ENCODE peak calls at places on chromosomes 12 and 14, in ten cellular contexts. One of them, this sample, is unnamed.

GRCh38 chr12:109685574-109686447 is 27.8 kb upstream of the FAM222A start:
- DNase-seq in AG09309: no peak
- DNase-seq in HFFc6: no peak
- DNase-seq in EL: no peak
- DNase-seq in activated effector memory CD4-positive, alpha-beta T cell treated with anti-CD3 and anti-CD28 coated beads, Interleukin-2, amount 50 U/mL, for 16 hours: no peak
- DNase-seq in CD8-positive, alpha-beta memory T cell: no peak
- DNase-seq in posterior cingulate gyrus: no peak
- DNase-seq in epithelial cell of esophagus: no peak
- DNase-seq in NCI-H2081: no peak
- DNase-seq in naive thymus-derived CD4-positive, alpha-beta T cell: no peak
- DNase-seq in this sample: no peak

GRCh38 chr14:77037886-77038511 is 9.5 kb upstream of the IRF2BPL start:
- DNase-seq in NCI-H2081: no peak
- DNase-seq in activated effector memory CD4-positive, alpha-beta T cell treated with anti-CD3 and anti-CD28 coated beads, Interleukin-2, amount 50 U/mL, for 16 hours: peak; percentile 85
- DNase-seq in naive thymus-derived CD4-positive, alpha-beta T cell: no peak
- DNase-seq in CD8-positive, alpha-beta memory T cell: no peak
- DNase-seq in posterior cingulate gyrus: no peak
- DNase-seq in EL: peak; percentile 65
- DNase-seq in HFFc6: peak; percentile 36
- DNase-seq in AG09309: no peak
- DNase-seq in epithelial cell of esophagus: no peak
- DNase-seq in this sample: peak; percentile 77

GRCh38 chr12:47024463-47024862 is 55.0 kb upstream of the PCED1B start:
- DNase-seq in CD8-positive, alpha-beta memory T cell: no peak
- DNase-seq in activated effector memory CD4-positive, alpha-beta T cell treated with anti-CD3 and anti-CD28 coated beads, Interleukin-2, amount 50 U/mL, for 16 hours: no peak
- DNase-seq in EL: no peak
- DNase-seq in epithelial cell of esophagus: no peak
- DNase-seq in NCI-H2081: no peak
- DNase-seq in HFFc6: no peak
- DNase-seq in naive thymus-derived CD4-positive, alpha-beta T cell: no peak
- DNase-seq in AG09309: no peak
- DNase-seq in posterior cingulate gyrus: no peak
- DNase-seq in this sample: no peak

GRCh38 chr12:40898505-40898904 is 206.3 kb downstream of the CNTN1 start:
- DNase-seq in AG09309: no peak
- DNase-seq in naive thymus-derived CD4-positive, alpha-beta T cell: no peak
- DNase-seq in posterior cingulate gyrus: no peak
- DNase-seq in HFFc6: no peak
- DNase-seq in CD8-positive, alpha-beta memory T cell: no peak
- DNase-seq in epithelial cell of esophagus: no peak
- DNase-seq in EL: no peak
- DNase-seq in activated effector memory CD4-positive, alpha-beta T cell treated with anti-CD3 and anti-CD28 coated beads, Interleukin-2, amount 50 U/mL, for 16 hours: no peak
- DNase-seq in NCI-H2081: no peak
- DNase-seq in this sample: no peak

GRCh38 chr12:117035287-117035686 is 63.9 kb downstream of the TESC start:
- DNase-seq in epithelial cell of esophagus: no peak
- DNase-seq in naive thymus-derived CD4-positive, alpha-beta T cell: no peak
- DNase-seq in EL: no peak
- DNase-seq in CD8-positive, alpha-beta memory T cell: no peak
- DNase-seq in activated effector memory CD4-positive, alpha-beta T cell treated with anti-CD3 and anti-CD28 coated beads, Interleukin-2, amount 50 U/mL, for 16 hours: no peak
- DNase-seq in NCI-H2081: no peak
- DNase-seq in HFFc6: no peak
- DNase-seq in AG09309: no peak
- DNase-seq in posterior cingulate gyrus: no peak
- DNase-seq in this sample: no peak

GRCh38 chr12:46517579-46517962 is 145.0 kb upstream of the SLC38A2 start:
- DNase-seq in AG09309: no peak
- DNase-seq in activated effector memory CD4-positive, alpha-beta T cell treated with anti-CD3 and anti-CD28 coated beads, Interleukin-2, amount 50 U/mL, for 16 hours: no peak
- DNase-seq in CD8-positive, alpha-beta memory T cell: no peak
- DNase-seq in EL: no peak
- DNase-seq in posterior cingulate gyrus: no peak
- DNase-seq in HFFc6: no peak
- DNase-seq in NCI-H2081: no peak
- DNase-seq in epithelial cell of esophagus: no peak
- DNase-seq in naive thymus-derived CD4-positive, alpha-beta T cell: no peak
- DNase-seq in this sample: no peak

GRCh38 chr12:132550014-132550802 is 60.2 kb downstream of the LRCOL1 start:
- DNase-seq in posterior cingulate gyrus: no peak
- DNase-seq in CD8-positive, alpha-beta memory T cell: no peak
- DNase-seq in EL: no peak
- DNase-seq in naive thymus-derived CD4-positive, alpha-beta T cell: no peak
- DNase-seq in HFFc6: no peak
- DNase-seq in NCI-H2081: no peak
- DNase-seq in AG09309: no peak
- DNase-seq in epithelial cell of esophagus: no peak
- DNase-seq in activated effector memory CD4-positive, alpha-beta T cell treated with anti-CD3 and anti-CD28 coated beads, Interleukin-2, amount 50 U/mL, for 16 hours: no peak
- DNase-seq in this sample: no peak

GRCh38 chr14:105418269-105419054 is 1.2 kb upstream of the MTA1 start:
- DNase-seq in NCI-H2081: no peak
- DNase-seq in EL: no peak
- DNase-seq in epithelial cell of esophagus: no peak
- DNase-seq in CD8-positive, alpha-beta memory T cell: no peak
- DNase-seq in AG09309: no peak
- DNase-seq in naive thymus-derived CD4-positive, alpha-beta T cell: no peak
- DNase-seq in HFFc6: no peak
- DNase-seq in posterior cingulate gyrus: no peak
- DNase-seq in activated effector memory CD4-positive, alpha-beta T cell treated with anti-CD3 and anti-CD28 coated beads, Interleukin-2, amount 50 U/mL, for 16 hours: no peak
- DNase-seq in this sample: no peak

GRCh38 chr14:58871972-58872530 is 234.3 kb downstream of the DACT1 start:
- DNase-seq in EL: peak; percentile 35
- DNase-seq in AG09309: no peak
- DNase-seq in posterior cingulate gyrus: no peak
- DNase-seq in NCI-H2081: no peak
- DNase-seq in epithelial cell of esophagus: no peak
- DNase-seq in CD8-positive, alpha-beta memory T cell: no peak
- DNase-seq in naive thymus-derived CD4-positive, alpha-beta T cell: no peak
- DNase-seq in activated effector memory CD4-positive, alpha-beta T cell treated with anti-CD3 and anti-CD28 coated beads, Interleukin-2, amount 50 U/mL, for 16 hours: no peak
- DNase-seq in HFFc6: no peak
- DNase-seq in this sample: no peak

GRCh38 chr14:99191663-99192621 is 80.1 kb downstream of the BCL11B start:
- DNase-seq in NCI-H2081: no peak
- DNase-seq in activated effector memory CD4-positive, alpha-beta T cell treated with anti-CD3 and anti-CD28 coated beads, Interleukin-2, amount 50 U/mL, for 16 hours: peak; percentile 80
- DNase-seq in AG09309: no peak
- DNase-seq in CD8-positive, alpha-beta memory T cell: peak; percentile 80
- DNase-seq in EL: peak; percentile 6
- DNase-seq in epithelial cell of esophagus: peak; percentile 56
- DNase-seq in HFFc6: peak; percentile 10
- DNase-seq in naive thymus-derived CD4-positive, alpha-beta T cell: peak; percentile 74
- DNase-seq in posterior cingulate gyrus: peak; percentile 43
- DNase-seq in this sample: peak; percentile 4

GRCh38 chr14:105050551-105050897 is 14.7 kb downstream of the GPR132 start:
- DNase-seq in NCI-H2081: peak; percentile 51
- DNase-seq in HFFc6: peak; percentile 39
- DNase-seq in EL: peak; percentile 67
- DNase-seq in CD8-positive, alpha-beta memory T cell: no peak
- DNase-seq in posterior cingulate gyrus: no peak
- DNase-seq in naive thymus-derived CD4-positive, alpha-beta T cell: no peak
- DNase-seq in AG09309: no peak
- DNase-seq in activated effector memory CD4-positive, alpha-beta T cell treated with anti-CD3 and anti-CD28 coated beads, Interleukin-2, amount 50 U/mL, for 16 hours: no peak
- DNase-seq in epithelial cell of esophagus: peak; percentile 71
- DNase-seq in this sample: peak; percentile 73

GRCh38 chr14:48429512-48429911 is 754.1 kb upstream of the MDGA2 start:
- DNase-seq in CD8-positive, alpha-beta memory T cell: no peak
- DNase-seq in HFFc6: no peak
- DNase-seq in AG09309: no peak
- DNase-seq in posterior cingulate gyrus: no peak
- DNase-seq in naive thymus-derived CD4-positive, alpha-beta T cell: no peak
- DNase-seq in epithelial cell of esophagus: no peak
- DNase-seq in EL: no peak
- DNase-seq in NCI-H2081: no peak
- DNase-seq in activated effector memory CD4-positive, alpha-beta T cell treated with anti-CD3 and anti-CD28 coated beads, Interleukin-2, amount 50 U/mL, for 16 hours: no peak
- DNase-seq in this sample: no peak

GRCh38 chr14:105201928-105202513 is 20.9 kb upstream of the NUDT14 start:
- DNase-seq in epithelial cell of esophagus: no peak
- DNase-seq in EL: no peak
- DNase-seq in AG09309: no peak
- DNase-seq in activated effector memory CD4-positive, alpha-beta T cell treated with anti-CD3 and anti-CD28 coated beads, Interleukin-2, amount 50 U/mL, for 16 hours: peak; percentile 73
- DNase-seq in HFFc6: no peak
- DNase-seq in CD8-positive, alpha-beta memory T cell: no peak
- DNase-seq in naive thymus-derived CD4-positive, alpha-beta T cell: no peak
- DNase-seq in posterior cingulate gyrus: no peak
- DNase-seq in NCI-H2081: no peak
- DNase-seq in this sample: no peak

GRCh38 chr12:29552324-29552927 is 54.9 kb upstream of the OVCH1 start:
- DNase-seq in activated effector memory CD4-positive, alpha-beta T cell treated with anti-CD3 and anti-CD28 coated beads, Interleukin-2, amount 50 U/mL, for 16 hours: peak; percentile 84
- DNase-seq in HFFc6: peak; percentile 23
- DNase-seq in posterior cingulate gyrus: peak; percentile 64
- DNase-seq in EL: peak; percentile 31
- DNase-seq in naive thymus-derived CD4-positive, alpha-beta T cell: peak; percentile 41
- DNase-seq in NCI-H2081: peak; percentile 23
- DNase-seq in CD8-positive, alpha-beta memory T cell: peak; percentile 33
- DNase-seq in AG09309: no peak
- DNase-seq in epithelial cell of esophagus: peak; percentile 66
- DNase-seq in this sample: peak; percentile 2

GRCh38 chr12:10310926-10311705 is 3.4 kb downstream of the KLRD1 start:
- DNase-seq in HFFc6: no peak
- DNase-seq in EL: no peak
- DNase-seq in NCI-H2081: no peak
- DNase-seq in posterior cingulate gyrus: no peak
- DNase-seq in naive thymus-derived CD4-positive, alpha-beta T cell: no peak
- DNase-seq in epithelial cell of esophagus: peak; percentile 58
- DNase-seq in CD8-positive, alpha-beta memory T cell: no peak
- DNase-seq in AG09309: no peak
- DNase-seq in activated effector memory CD4-positive, alpha-beta T cell treated with anti-CD3 and anti-CD28 coated beads, Interleukin-2, amount 50 U/mL, for 16 hours: no peak
- DNase-seq in this sample: no peak

GRCh38 chr12:51533799-51534198 is 57.2 kb upstream of the SCN8A start:
- DNase-seq in activated effector memory CD4-positive, alpha-beta T cell treated with anti-CD3 and anti-CD28 coated beads, Interleukin-2, amount 50 U/mL, for 16 hours: no peak
- DNase-seq in posterior cingulate gyrus: no peak
- DNase-seq in EL: no peak
- DNase-seq in NCI-H2081: no peak
- DNase-seq in HFFc6: no peak
- DNase-seq in CD8-positive, alpha-beta memory T cell: no peak
- DNase-seq in naive thymus-derived CD4-positive, alpha-beta T cell: no peak
- DNase-seq in epithelial cell of esophagus: no peak
- DNase-seq in AG09309: no peak
- DNase-seq in this sample: peak; percentile 51

GRCh38 chr14:56953884-56954283 is 143.6 kb upstream of the OTX2 start:
- DNase-seq in EL: no peak
- DNase-seq in AG09309: no peak
- DNase-seq in HFFc6: no peak
- DNase-seq in posterior cingulate gyrus: no peak
- DNase-seq in CD8-positive, alpha-beta memory T cell: no peak
- DNase-seq in NCI-H2081: no peak
- DNase-seq in epithelial cell of esophagus: no peak
- DNase-seq in activated effector memory CD4-positive, alpha-beta T cell treated with anti-CD3 and anti-CD28 coated beads, Interleukin-2, amount 50 U/mL, for 16 hours: no peak
- DNase-seq in naive thymus-derived CD4-positive, alpha-beta T cell: no peak
- DNase-seq in this sample: no peak

GRCh38 chr14:99484106-99484505 is 2.9 kb downstream of the CCNK start:
- DNase-seq in HFFc6: no peak
- DNase-seq in AG09309: no peak
- DNase-seq in EL: no peak
- DNase-seq in activated effector memory CD4-positive, alpha-beta T cell treated with anti-CD3 and anti-CD28 coated beads, Interleukin-2, amount 50 U/mL, for 16 hours: no peak
- DNase-seq in epithelial cell of esophagus: peak; percentile 78
- DNase-seq in naive thymus-derived CD4-positive, alpha-beta T cell: no peak
- DNase-seq in CD8-positive, alpha-beta memory T cell: no peak
- DNase-seq in NCI-H2081: no peak
- DNase-seq in posterior cingulate gyrus: no peak
- DNase-seq in this sample: no peak

GRCh38 chr14:64217318-64217717 is 76.9 kb downstream of the ESR2 start:
- DNase-seq in NCI-H2081: no peak
- DNase-seq in AG09309: no peak
- DNase-seq in posterior cingulate gyrus: no peak
- DNase-seq in activated effector memory CD4-positive, alpha-beta T cell treated with anti-CD3 and anti-CD28 coated beads, Interleukin-2, amount 50 U/mL, for 16 hours: no peak
- DNase-seq in HFFc6: no peak
- DNase-seq in CD8-positive, alpha-beta memory T cell: no peak
- DNase-seq in EL: no peak
- DNase-seq in naive thymus-derived CD4-positive, alpha-beta T cell: no peak
- DNase-seq in epithelial cell of esophagus: peak; percentile 76
- DNase-seq in this sample: no peak

GRCh38 chr14:91985008-91985407 is 37.5 kb upstream of the FBLN5 start:
- DNase-seq in posterior cingulate gyrus: no peak
- DNase-seq in EL: peak; percentile 66
- DNase-seq in epithelial cell of esophagus: peak; percentile 14
- DNase-seq in activated effector memory CD4-positive, alpha-beta T cell treated with anti-CD3 and anti-CD28 coated beads, Interleukin-2, amount 50 U/mL, for 16 hours: no peak
- DNase-seq in NCI-H2081: no peak
- DNase-seq in AG09309: no peak
- DNase-seq in CD8-positive, alpha-beta memory T cell: no peak
- DNase-seq in naive thymus-derived CD4-positive, alpha-beta T cell: no peak
- DNase-seq in HFFc6: peak; percentile 46
- DNase-seq in this sample: peak; percentile 85

GRCh38 chr12:113040722-113041168 is 15.8 kb upstream of the DTX1 start:
- DNase-seq in activated effector memory CD4-positive, alpha-beta T cell treated with anti-CD3 and anti-CD28 coated beads, Interleukin-2, amount 50 U/mL, for 16 hours: no peak
- DNase-seq in HFFc6: peak; percentile 46
- DNase-seq in posterior cingulate gyrus: no peak
- DNase-seq in NCI-H2081: no peak
- DNase-seq in EL: peak; percentile 84
- DNase-seq in epithelial cell of esophagus: peak; percentile 97
- DNase-seq in naive thymus-derived CD4-positive, alpha-beta T cell: no peak
- DNase-seq in AG09309: peak; percentile 72
- DNase-seq in CD8-positive, alpha-beta memory T cell: no peak
- DNase-seq in this sample: peak; percentile 96

GRCh38 chr14:24849471-24849870 is 200.5 kb downstream of the STXBP6 start:
- DNase-seq in NCI-H2081: no peak
- DNase-seq in epithelial cell of esophagus: no peak
- DNase-seq in posterior cingulate gyrus: no peak
- DNase-seq in naive thymus-derived CD4-positive, alpha-beta T cell: no peak
- DNase-seq in HFFc6: peak; percentile 68
- DNase-seq in EL: peak; percentile 60
- DNase-seq in CD8-positive, alpha-beta memory T cell: no peak
- DNase-seq in activated effector memory CD4-positive, alpha-beta T cell treated with anti-CD3 and anti-CD28 coated beads, Interleukin-2, amount 50 U/mL, for 16 hours: no peak
- DNase-seq in AG09309: no peak
- DNase-seq in this sample: no peak

GRCh38 chr12:108826807-108827721 is 30.3 kb downstream of the SSH1 start:
- DNase-seq in NCI-H2081: no peak
- DNase-seq in CD8-positive, alpha-beta memory T cell: no peak
- DNase-seq in HFFc6: no peak
- DNase-seq in epithelial cell of esophagus: no peak
- DNase-seq in naive thymus-derived CD4-positive, alpha-beta T cell: no peak
- DNase-seq in AG09309: no peak
- DNase-seq in posterior cingulate gyrus: no peak
- DNase-seq in EL: no peak
- DNase-seq in activated effector memory CD4-positive, alpha-beta T cell treated with anti-CD3 and anti-CD28 coated beads, Interleukin-2, amount 50 U/mL, for 16 hours: no peak
- DNase-seq in this sample: peak; percentile 58

GRCh38 chr12:107759410-107759809 is 1.5 kb downstream of the PRDM4 start:
- DNase-seq in AG09309: peak; percentile 57
- DNase-seq in activated effector memory CD4-positive, alpha-beta T cell treated with anti-CD3 and anti-CD28 coated beads, Interleukin-2, amount 50 U/mL, for 16 hours: no peak
- DNase-seq in EL: peak; percentile 86
- DNase-seq in epithelial cell of esophagus: peak; percentile 87
- DNase-seq in naive thymus-derived CD4-positive, alpha-beta T cell: no peak
- DNase-seq in posterior cingulate gyrus: no peak
- DNase-seq in CD8-positive, alpha-beta memory T cell: no peak
- DNase-seq in HFFc6: peak; percentile 91
- DNase-seq in NCI-H2081: peak; percentile 41
- DNase-seq in this sample: peak; percentile 95

GRCh38 chr14:71483154-71483553 is 449.1 kb upstream of the RGS6 start:
- DNase-seq in EL: no peak
- DNase-seq in NCI-H2081: no peak
- DNase-seq in HFFc6: no peak
- DNase-seq in naive thymus-derived CD4-positive, alpha-beta T cell: no peak
- DNase-seq in CD8-positive, alpha-beta memory T cell: no peak
- DNase-seq in epithelial cell of esophagus: no peak
- DNase-seq in activated effector memory CD4-positive, alpha-beta T cell treated with anti-CD3 and anti-CD28 coated beads, Interleukin-2, amount 50 U/mL, for 16 hours: no peak
- DNase-seq in AG09309: no peak
- DNase-seq in posterior cingulate gyrus: no peak
- DNase-seq in this sample: no peak

GRCh38 chr14:32404784-32405573 is 75.9 kb downstream of the AKAP6 start:
- DNase-seq in epithelial cell of esophagus: no peak
- DNase-seq in NCI-H2081: no peak
- DNase-seq in AG09309: no peak
- DNase-seq in EL: no peak
- DNase-seq in activated effector memory CD4-positive, alpha-beta T cell treated with anti-CD3 and anti-CD28 coated beads, Interleukin-2, amount 50 U/mL, for 16 hours: no peak
- DNase-seq in CD8-positive, alpha-beta memory T cell: no peak
- DNase-seq in naive thymus-derived CD4-positive, alpha-beta T cell: no peak
- DNase-seq in HFFc6: no peak
- DNase-seq in posterior cingulate gyrus: no peak
- DNase-seq in this sample: no peak

GRCh38 chr14:105168979-105169507 is 467 bp upstream of the JAG2 start:
- DNase-seq in CD8-positive, alpha-beta memory T cell: no peak
- DNase-seq in NCI-H2081: peak; percentile 56
- DNase-seq in epithelial cell of esophagus: peak; percentile 58
- DNase-seq in naive thymus-derived CD4-positive, alpha-beta T cell: no peak
- DNase-seq in AG09309: no peak
- DNase-seq in posterior cingulate gyrus: peak; percentile 44
- DNase-seq in activated effector memory CD4-positive, alpha-beta T cell treated with anti-CD3 and anti-CD28 coated beads, Interleukin-2, amount 50 U/mL, for 16 hours: peak; percentile 74
- DNase-seq in EL: no peak
- DNase-seq in HFFc6: no peak
- DNase-seq in this sample: no peak

GRCh38 chr12:116773276-116773731 is 35.2 kb downstream of the RNFT2 start:
- DNase-seq in epithelial cell of esophagus: no peak
- DNase-seq in activated effector memory CD4-positive, alpha-beta T cell treated with anti-CD3 and anti-CD28 coated beads, Interleukin-2, amount 50 U/mL, for 16 hours: no peak
- DNase-seq in naive thymus-derived CD4-positive, alpha-beta T cell: no peak
- DNase-seq in posterior cingulate gyrus: no peak
- DNase-seq in CD8-positive, alpha-beta memory T cell: no peak
- DNase-seq in EL: peak; percentile 23
- DNase-seq in AG09309: peak; percentile 3
- DNase-seq in NCI-H2081: no peak
- DNase-seq in HFFc6: peak; percentile 59
- DNase-seq in this sample: peak; percentile 46